ENCODE peak calls at places on chromosomes 4 and X, in eight cellular contexts. I is epithelial cell of prostate; J is stimulated activated CD4-positive, alpha-beta T cell treated with anti-CD3 and anti-CD28 coated beads, Interleukin-4, amount 100 ng/mL, for 24 hours; O is NCI-H2029 treated with DMSO at 0.1 percent for 48 hours; X is COLO829; Q is bronchial epithelial cell; R is iris pigment epithelial cell; E is AG09309. K is an unnamed sample.

GRCh38 chrX:19807414-19807813 is 80.0 kb downstream of the SH3KBP1 start:
- DNase-seq in I (no peak), X (no peak), J (no peak), E (no peak), R (no peak), Q (no peak), O (no peak), K (no peak)

GRCh38 chr4:71062436-71062835 is 69.0 kb downstream of the DCK start:
- DNase-seq in O (no peak), X (no peak), E (no peak), Q (no peak), I (no peak), R (no peak), J (no peak), K (no peak)

GRCh38 chr4:32087211-32087610 is 1367.0 kb downstream of the PCDH7 start:
- DNase-seq in R (no peak), X (no peak), O (no peak), J (no peak), Q (no peak), I (no peak), E (no peak), K (no peak)

GRCh38 chr4:128718793-128719192 is 90.7 kb upstream of the JADE1 start:
- DNase-seq in X (no peak), R (peak), J (no peak), E (peak), I (no peak), O (no peak), Q (no peak), K (no peak)

GRCh38 chr4:15130441-15130840 is 128.2 kb downstream of the CPEB2 start:
- DNase-seq in O (no peak), I (no peak), E (no peak), R (no peak), Q (no peak), J (no peak), X (no peak), K (no peak)

GRCh38 chr4:32216502-32216901 is 1496.3 kb downstream of the PCDH7 start:
- DNase-seq in Q (no peak), R (no peak), O (no peak), J (no peak), X (no peak), E (no peak), I (no peak), K (no peak)

GRCh38 chr4:73917081-73917501 is 47.9 kb downstream of the CXCL1 start:
- DNase-seq in E (peak), J (no peak), X (peak), Q (peak), O (no peak), I (peak), R (peak), K (no peak)

GRCh38 chr4:130238121-130238520 is 1142.2 kb downstream of the C4orf33 start:
- DNase-seq in Q (no peak), J (no peak), O (no peak), X (no peak), I (no peak), R (no peak), E (no peak), K (no peak)

GRCh38 chr4:109332926-109333464 is 30.5 kb upstream of the COL25A1 start:
- DNase-seq in E (no peak), X (no peak), Q (no peak), O (no peak), J (no peak), R (peak), I (no peak), K (no peak)

GRCh38 chrX:123859409-123859827 is 435 bp upstream of the XIAP start:
- DNase-seq in O (peak), X (peak), I (no peak), E (no peak), Q (peak), J (peak), R (no peak), K (peak)

GRCh38 chr4:113278324-113278934 is 229.0 kb downstream of the ANK2 start:
- DNase-seq in J (peak), O (peak), I (peak), R (peak), E (no peak), Q (peak), X (peak), K (peak)

GRCh38 chr4:57214654-57215411 is 104.6 kb upstream of the IGFBP7 start:
- DNase-seq in O (no peak), Q (peak), I (no peak), X (no peak), J (no peak), R (no peak), E (no peak), K (no peak)

GRCh38 chrX:121479406-121479805 is 432.0 kb downstream of the GLUD2 start:
- DNase-seq in R (peak), J (no peak), I (no peak), O (no peak), E (no peak), X (no peak), Q (no peak), K (no peak)

K was measured in uterus.